ENCODE peak calls at places on chromosomes 13 and 19, in four cellular contexts. A is glomerular endothelial cell, P is progenitor cell of endocrine pancreas, H is putamen. X is an unnamed sample.

GRCh38 chr19:45280471-45280961 is 29.4 kb downstream of the MARK4 start:
- DNase-seq in H (peak), A (no peak), P (no peak), X (no peak)

GRCh38 chr13:41008349-41008980 is 10.7 kb downstream of the ELF1 start:
- DNase-seq in P (no peak), A (no peak), H (no peak), X (no peak)

GRCh38 chr13:26914624-26915023 is 154.0 kb upstream of the GPR12 start:
- DNase-seq in A (no peak), P (no peak), H (no peak), X (no peak)

GRCh38 chr19:54351474-54351873 is 12.5 kb upstream of the LILRA4 start:
- DNase-seq in H (no peak), A (no peak), P (no peak), X (no peak)

GRCh38 chr13:88817560-88817959 is 1146.4 kb downstream of the SLITRK5 start:
- DNase-seq in A (no peak), P (no peak), H (no peak), X (no peak)

GRCh38 chr13:98978280-98978679 is 416 bp upstream of the DOCK9 start:
- DNase-seq in P (no peak), H (no peak), A (peak), X (no peak)

GRCh38 chr19:12788682-12789097 is 2.6 kb upstream of the JUNB start:
- DNase-seq in H (no peak), P (no peak), A (no peak), X (peak)

GRCh38 chr13:95002968-95003813 is 290.8 kb upstream of the SOX21 start:
- DNase-seq in H (no peak), A (no peak), P (no peak), X (no peak)

GRCh38 chr13:102141625-102142472 is 260.0 kb downstream of the FGF14 start:
- DNase-seq in A (no peak), P (no peak), H (no peak), X (peak)